ENCODE peak calls at places on chromosome 2, in five cellular contexts. Y is breast epithelium, Q is body of pancreas, Z is transverse colon, O is tibial nerve. J is an unnamed sample.

GRCh38 chr2:631741-632140 is 45.5 kb downstream of the TMEM18 start:
- DNase-seq in O (no peak), Y (no peak), Q (no peak), Z (no peak), J (no peak)

GRCh38 chr2:166926657-166927056 is 38.4 kb downstream of the XIRP2 start:
- DNase-seq in O (no peak), Y (no peak), Z (no peak), Q (no peak), J (no peak)

GRCh38 chr2:190123956-190124355 is 61.4 kb upstream of the MSTN start:
- DNase-seq in Y (no peak), Q (no peak), O (no peak), Z (no peak), J (no peak)

GRCh38 chr2:38465789-38466127 is 88.7 kb upstream of the ATL2 start:
- DNase-seq in Z (peak), Y (no peak), Q (peak), O (peak), J (no peak)

GRCh38 chr2:30200875-30201274 is 30.5 kb upstream of the LBH start:
- DNase-seq in Q (no peak), Y (no peak), O (no peak), Z (no peak), J (no peak)

GRCh38 chr2:9230051-9230802 is 23.6 kb downstream of the ASAP2 start:
- DNase-seq in O (no peak), Z (no peak), Y (no peak), Q (peak), J (peak)

GRCh38 chr2:60906395-60906794 is 25.0 kb downstream of the REL start:
- DNase-seq in Y (no peak), O (no peak), Q (no peak), Z (no peak), J (no peak)

GRCh38 chr2:148042219-148042618 is 21.3 kb downstream of the MBD5 start:
- DNase-seq in Y (no peak), Q (no peak), O (no peak), Z (no peak), J (no peak)

GRCh38 chr2:219448099-219448775 is 13.6 kb downstream of the SPEG start:
- DNase-seq in Q (no peak), Z (no peak), Y (no peak), O (no peak), J (no peak)

GRCh38 chr2:208083807-208084206 is 40.5 kb downstream of the CRYGD start:
- DNase-seq in Z (no peak), O (no peak), Y (no peak), Q (no peak), J (no peak)

GRCh38 chr2:239813261-239814135 is 211.6 kb downstream of the NDUFA10 start:
- DNase-seq in Z (no peak), Q (no peak), Y (peak), O (no peak), J (peak)

GRCh38 chr2:172489682-172490081 is 62.3 kb downstream of the ITGA6 start:
- DNase-seq in Y (no peak), Q (no peak), Z (no peak), O (no peak), J (no peak)

GRCh38 chr2:208608436-208608835 is 201.8 kb downstream of the PTH2R start:
- DNase-seq in Z (no peak), Q (no peak), Y (no peak), O (no peak), J (no peak)

GRCh38 chr2:29462293-29462692 is 347.1 kb downstream of the CLIP4 start:
- DNase-seq in Q (no peak), O (no peak), Y (no peak), Z (no peak), J (no peak)

GRCh38 chr2:200498316-200498715 is 11.6 kb downstream of the KCTD18 start:
- DNase-seq in Z (no peak), Y (no peak), O (no peak), Q (no peak), J (no peak)

GRCh38 chr2:9201185-9201891 is 5.3 kb upstream of the ASAP2 start:
- DNase-seq in O (no peak), Q (no peak), Z (no peak), Y (no peak), J (peak)

GRCh38 chr2:240757086-240757614 is 62.9 kb downstream of the KIF1A start:
- DNase-seq in Y (no peak), O (no peak), Z (no peak), Q (no peak), J (no peak)

GRCh38 chr2:28488858-28489575 is 6.8 kb upstream of the PLB1 start:
- DNase-seq in O (no peak), Q (no peak), Z (no peak), Y (no peak), J (no peak)

GRCh38 chr2:127640082-127641072 is 5.6 kb upstream of the GPR17 start:
- DNase-seq in Q (no peak), Y (no peak), Z (no peak), O (no peak), J (no peak)
- TF ChIP-seq POLR2A in Q (no peak), Y (no peak), Z (no peak), O (no peak), J (no peak)

DNA sequence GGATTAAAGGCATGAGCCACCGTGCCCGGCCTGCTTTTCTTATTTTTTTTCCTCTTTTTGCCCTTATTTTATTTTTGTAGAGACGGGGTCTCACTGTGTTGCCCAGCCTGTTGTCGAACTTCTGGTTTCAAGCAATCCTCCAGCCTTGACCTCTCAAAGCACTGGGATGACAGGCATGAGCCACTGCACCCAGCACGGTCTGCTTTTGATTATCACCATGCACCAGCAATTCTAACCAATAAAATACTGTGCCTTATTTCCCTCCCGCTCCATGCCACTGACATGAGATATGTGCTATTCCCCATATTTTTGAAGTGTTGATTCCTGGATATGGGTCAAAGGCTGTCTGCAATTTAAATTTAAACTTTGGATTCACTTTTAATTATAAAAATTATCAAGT is 42.9 kb downstream of the ACYP2 start:
- DNase-seq in O (no peak), Z (no peak), Y (no peak), Q (no peak), J (no peak)
- TF ChIP-seq POLR2A in O (no peak), Z (no peak), Y (no peak), Q (no peak), J (no peak)

GRCh38 chr2:216015722-216016464 is 2.5 kb upstream of the MREG start:
- DNase-seq in Z (peak), Q (no peak), O (no peak), Y (no peak), J (no peak)
- TF ChIP-seq POLR2A in Z (no peak), Q (no peak), O (no peak), Y (no peak), J (no peak)

DNA sequence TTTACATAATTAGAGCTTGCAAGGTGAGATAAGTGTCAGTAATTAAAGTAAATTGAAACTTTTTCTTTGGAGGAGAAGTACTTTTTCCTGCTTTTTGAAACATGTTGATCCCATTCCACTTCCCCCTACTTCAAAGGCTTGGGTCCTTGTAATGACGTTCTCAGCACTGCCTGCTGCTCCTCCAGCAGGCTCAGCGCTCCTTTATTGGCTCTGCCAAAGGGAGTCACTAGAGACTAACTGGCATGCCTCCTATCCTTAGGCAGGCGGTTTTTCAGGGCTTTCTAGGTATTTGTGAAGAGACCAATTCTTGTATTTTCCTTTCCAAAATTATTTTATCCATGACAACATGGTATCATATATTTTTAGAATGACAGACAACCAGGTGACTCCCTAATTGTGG is 43.9 kb upstream of the ACADL start:
- DNase-seq in Q (no peak), Z (no peak), O (no peak), Y (no peak), J (no peak)
- TF ChIP-seq POLR2A in Q (no peak), Z (no peak), O (no peak), Y (no peak), J (no peak)

GRCh38 chr2:237966250-237966564 is 607 bp upstream of the UBE2F start:
- DNase-seq in Z (no peak), Y (no peak), Q (no peak), O (no peak), J (no peak)

GRCh38 chr2:237964194-237964577 is 2.6 kb upstream of the UBE2F start:
- DNase-seq in Y (no peak), Z (no peak), Q (no peak), O (no peak), J (no peak)

GRCh38 chr2:237962432-237963084 is 4.3 kb upstream of the UBE2F start:
- DNase-seq in Q (no peak), Y (no peak), O (no peak), Z (no peak), J (no peak)

GRCh38 chr2:237966565-237967462 is at the start of gene UBE2F:
- DNase-seq in Z (peak), Q (peak), Y (peak), O (peak), J (peak)

GRCh38 chr2:237964578-237965404 is 2.0 kb upstream of the UBE2F start:
- DNase-seq in Q (peak), Z (peak), Y (no peak), O (no peak), J (no peak)
- TF ChIP-seq POLR2A in Q (no peak), Z (no peak), Y (no peak), O (no peak), J (no peak)

GRCh38 chr2:26914963-26915310 is 55.5 kb upstream of the MAPRE3 start:
- DNase-seq in O (no peak), Y (no peak), Q (no peak), Z (no peak), J (peak)

GRCh38 chr2:26914286-26914962 is 56.0 kb upstream of the MAPRE3 start:
- DNase-seq in Q (no peak), Y (no peak), O (no peak), Z (no peak), J (no peak)

GRCh38 chr2:26915316-26915715 is 55.1 kb upstream of the MAPRE3 start:
- DNase-seq in Z (no peak), O (no peak), Y (no peak), Q (no peak), J (peak)

GRCh38 chr2:26917135-26917836 is 53.2 kb upstream of the MAPRE3 start:
- DNase-seq in Y (no peak), Z (no peak), Q (no peak), O (no peak), J (peak)

GRCh38 chr2:26916128-26916692 is 54.2 kb upstream of the MAPRE3 start:
- DNase-seq in O (no peak), Y (no peak), Q (no peak), Z (no peak), J (no peak)
- TF ChIP-seq POLR2A in O (no peak), Y (no peak), Q (no peak), Z (no peak), J (no peak)

GRCh38 chr2:160278889-160279196 is 78.8 kb upstream of the ITGB6 start:
- DNase-seq in O (peak), Q (no peak), Y (no peak), Z (no peak), J (no peak)
- TF ChIP-seq POLR2A in O (no peak), Q (no peak), Y (no peak), Z (no peak), J (no peak)